ENCODE peak calls at places on chromosomes 7 and 10, in nine cellular contexts. One of them, this sample, is unnamed.

GRCh38 chr7:155862088-155862487 is 49.8 kb upstream of the SHH start:
- DNase-seq in lung: no peak
- DNase-seq in effector memory CD4-positive, alpha-beta T cell: no peak
- DNase-seq in BE2C: no peak
- DNase-seq in CD8-positive, alpha-beta T cell: no peak
- DNase-seq in IMR-90: no peak
- DNase-seq in osteoblast: no peak
- DNase-seq in adrenal gland: no peak
- DNase-seq in PC-3: peak; percentile 87
- DNase-seq in this sample: no peak

GRCh38 chr10:61830846-61831273 is 70.6 kb upstream of the ARID5B start:
- DNase-seq in lung: no peak
- DNase-seq in effector memory CD4-positive, alpha-beta T cell: no peak
- DNase-seq in BE2C: no peak
- DNase-seq in CD8-positive, alpha-beta T cell: no peak
- DNase-seq in IMR-90: no peak
- DNase-seq in osteoblast: no peak
- DNase-seq in adrenal gland: no peak
- DNase-seq in PC-3: no peak
- DNase-seq in this sample: no peak

GRCh38 chr7:105656922-105657521 is 75.7 kb upstream of the EFCAB10 start:
- DNase-seq in lung: no peak
- DNase-seq in effector memory CD4-positive, alpha-beta T cell: peak; percentile 48
- DNase-seq in BE2C: peak; percentile 67
- DNase-seq in CD8-positive, alpha-beta T cell: peak; percentile 77
- DNase-seq in IMR-90: no peak
- DNase-seq in osteoblast: no peak
- DNase-seq in adrenal gland: peak; percentile 49
- DNase-seq in PC-3: peak; percentile 70
- DNase-seq in this sample: peak; percentile 78

GRCh38 chr7:98617051-98617959 is at the start of gene NPTX2:
- DNase-seq in lung: no peak
- DNase-seq in effector memory CD4-positive, alpha-beta T cell: no peak
- DNase-seq in BE2C: peak; percentile 75
- DNase-seq in CD8-positive, alpha-beta T cell: no peak
- DNase-seq in IMR-90: no peak
- DNase-seq in osteoblast: peak; percentile 89
- DNase-seq in adrenal gland: peak; percentile 86
- DNase-seq in PC-3: no peak
- DNase-seq in this sample: no peak

GRCh38 chr10:25999295-25999981 is 65.4 kb downstream of the MYO3A start:
- DNase-seq in lung: no peak
- DNase-seq in effector memory CD4-positive, alpha-beta T cell: no peak
- DNase-seq in BE2C: no peak
- DNase-seq in CD8-positive, alpha-beta T cell: no peak
- DNase-seq in IMR-90: no peak
- DNase-seq in osteoblast: peak; percentile 25
- DNase-seq in adrenal gland: no peak
- DNase-seq in PC-3: no peak
- DNase-seq in this sample: no peak

GRCh38 chr10:25869609-25870008 is 64.4 kb upstream of the MYO3A start:
- DNase-seq in lung: no peak
- DNase-seq in effector memory CD4-positive, alpha-beta T cell: no peak
- DNase-seq in BE2C: no peak
- DNase-seq in CD8-positive, alpha-beta T cell: no peak
- DNase-seq in IMR-90: no peak
- DNase-seq in osteoblast: peak; percentile 60
- DNase-seq in adrenal gland: no peak
- DNase-seq in PC-3: no peak
- DNase-seq in this sample: no peak

GRCh38 chr10:70886921-70887665 is 1.3 kb downstream of the PCBD1 start:
- DNase-seq in lung: no peak
- DNase-seq in effector memory CD4-positive, alpha-beta T cell: no peak
- DNase-seq in BE2C: no peak
- DNase-seq in CD8-positive, alpha-beta T cell: no peak
- DNase-seq in IMR-90: no peak
- DNase-seq in osteoblast: peak; percentile 51
- DNase-seq in adrenal gland: peak; percentile 23
- DNase-seq in PC-3: no peak
- DNase-seq in this sample: no peak

GRCh38 chr7:139046143-139046542 is 10.3 kb upstream of the ZC3HAV1L start:
- DNase-seq in lung: no peak
- DNase-seq in effector memory CD4-positive, alpha-beta T cell: no peak
- DNase-seq in BE2C: no peak
- DNase-seq in CD8-positive, alpha-beta T cell: no peak
- DNase-seq in IMR-90: no peak
- DNase-seq in osteoblast: no peak
- DNase-seq in adrenal gland: no peak
- DNase-seq in PC-3: no peak
- DNase-seq in this sample: no peak

GRCh38 chr10:101624526-101625102 is 36.5 kb downstream of the DPCD start:
- DNase-seq in lung: no peak
- DNase-seq in effector memory CD4-positive, alpha-beta T cell: no peak
- DNase-seq in BE2C: no peak
- DNase-seq in CD8-positive, alpha-beta T cell: no peak
- DNase-seq in IMR-90: no peak
- DNase-seq in osteoblast: no peak
- DNase-seq in adrenal gland: no peak
- DNase-seq in PC-3: no peak
- DNase-seq in this sample: no peak

GRCh38 chr10:123348721-123349120 is 194.5 kb downstream of the BUB3 start:
- DNase-seq in lung: no peak
- DNase-seq in effector memory CD4-positive, alpha-beta T cell: no peak
- DNase-seq in BE2C: peak; percentile 56
- DNase-seq in CD8-positive, alpha-beta T cell: no peak
- DNase-seq in IMR-90: no peak
- DNase-seq in osteoblast: no peak
- DNase-seq in adrenal gland: no peak
- DNase-seq in PC-3: no peak
- DNase-seq in this sample: no peak

GRCh38 chr10:97685395-97685958 is 1.6 kb downstream of the AVPI1 start:
- DNase-seq in lung: no peak
- DNase-seq in effector memory CD4-positive, alpha-beta T cell: no peak
- DNase-seq in BE2C: peak; percentile 57
- DNase-seq in CD8-positive, alpha-beta T cell: no peak
- DNase-seq in IMR-90: peak; percentile 58
- DNase-seq in osteoblast: peak; percentile 90
- DNase-seq in adrenal gland: peak; percentile 41
- DNase-seq in PC-3: peak; percentile 27
- DNase-seq in this sample: no peak

GRCh38 chr10:119309423-119309770 is 102.0 kb downstream of the GRK5 start:
- DNase-seq in lung: no peak
- DNase-seq in effector memory CD4-positive, alpha-beta T cell: no peak
- DNase-seq in BE2C: no peak
- DNase-seq in CD8-positive, alpha-beta T cell: no peak
- DNase-seq in IMR-90: no peak
- DNase-seq in osteoblast: no peak
- DNase-seq in adrenal gland: no peak
- DNase-seq in PC-3: no peak
- DNase-seq in this sample: no peak

GRCh38 chr7:84123903-84124573 is 70.6 kb downstream of the SEMA3A start:
- DNase-seq in lung: no peak
- DNase-seq in effector memory CD4-positive, alpha-beta T cell: no peak
- DNase-seq in BE2C: no peak
- DNase-seq in CD8-positive, alpha-beta T cell: no peak
- DNase-seq in IMR-90: peak; percentile 79
- DNase-seq in osteoblast: no peak
- DNase-seq in adrenal gland: no peak
- DNase-seq in PC-3: peak; percentile 21
- DNase-seq in this sample: no peak

GRCh38 chr10:133258066-133258817 is 18.4 kb downstream of the ADAM8 start:
- DNase-seq in lung: peak; percentile 69
- DNase-seq in effector memory CD4-positive, alpha-beta T cell: no peak
- DNase-seq in BE2C: no peak
- DNase-seq in CD8-positive, alpha-beta T cell: peak; percentile 67
- DNase-seq in IMR-90: no peak
- DNase-seq in osteoblast: no peak
- DNase-seq in adrenal gland: no peak
- DNase-seq in PC-3: peak; percentile 65
- DNase-seq in this sample: no peak

GRCh38 chr10:88992945-88993537 is 2.4 kb downstream of the FAS start:
- DNase-seq in lung: no peak
- DNase-seq in effector memory CD4-positive, alpha-beta T cell: no peak
- DNase-seq in BE2C: no peak
- DNase-seq in CD8-positive, alpha-beta T cell: no peak
- DNase-seq in IMR-90: peak; percentile 54
- DNase-seq in osteoblast: no peak
- DNase-seq in adrenal gland: no peak
- DNase-seq in PC-3: peak; percentile 31
- DNase-seq in this sample: no peak

GRCh38 chr10:103231047-103231551 is 14.6 kb upstream of the RPEL1 start:
- DNase-seq in lung: peak; percentile 50
- DNase-seq in effector memory CD4-positive, alpha-beta T cell: no peak
- DNase-seq in BE2C: no peak
- DNase-seq in CD8-positive, alpha-beta T cell: no peak
- DNase-seq in IMR-90: peak; percentile 97
- DNase-seq in osteoblast: peak; percentile 90
- DNase-seq in adrenal gland: no peak
- DNase-seq in PC-3: peak; percentile 94
- DNase-seq in this sample: no peak

GRCh38 chr10:90921906-90922305 is 1.0 kb upstream of the ANKRD1 start:
- DNase-seq in lung: no peak
- DNase-seq in effector memory CD4-positive, alpha-beta T cell: no peak
- DNase-seq in BE2C: no peak
- DNase-seq in CD8-positive, alpha-beta T cell: no peak
- DNase-seq in IMR-90: no peak
- DNase-seq in osteoblast: no peak
- DNase-seq in adrenal gland: no peak
- DNase-seq in PC-3: no peak
- DNase-seq in this sample: no peak

GRCh38 chr10:90924552-90924951 is 3.7 kb upstream of the ANKRD1 start:
- DNase-seq in lung: no peak
- DNase-seq in effector memory CD4-positive, alpha-beta T cell: no peak
- DNase-seq in BE2C: no peak
- DNase-seq in CD8-positive, alpha-beta T cell: no peak
- DNase-seq in IMR-90: no peak
- DNase-seq in osteoblast: no peak
- DNase-seq in adrenal gland: no peak
- DNase-seq in PC-3: no peak
- DNase-seq in this sample: no peak

GRCh38 chr10:90925078-90926029 is 4.5 kb upstream of the ANKRD1 start:
- DNase-seq in lung: no peak
- DNase-seq in effector memory CD4-positive, alpha-beta T cell: no peak
- DNase-seq in BE2C: no peak
- DNase-seq in CD8-positive, alpha-beta T cell: no peak
- DNase-seq in IMR-90: no peak
- DNase-seq in osteoblast: no peak
- DNase-seq in adrenal gland: no peak
- DNase-seq in PC-3: no peak
- DNase-seq in this sample: no peak

GRCh38 chr10:90920986-90921643 is at the start of gene ANKRD1:
- DNase-seq in lung: no peak
- DNase-seq in effector memory CD4-positive, alpha-beta T cell: no peak
- DNase-seq in BE2C: no peak
- DNase-seq in CD8-positive, alpha-beta T cell: no peak
- DNase-seq in IMR-90: peak; percentile 87
- DNase-seq in osteoblast: peak; percentile 75
- DNase-seq in adrenal gland: no peak
- DNase-seq in PC-3: peak; percentile 93
- DNase-seq in this sample: no peak

GRCh38 chr10:90923111-90923731 is 2.3 kb upstream of the ANKRD1 start:
- DNase-seq in lung: no peak
- DNase-seq in effector memory CD4-positive, alpha-beta T cell: no peak
- DNase-seq in BE2C: no peak
- DNase-seq in CD8-positive, alpha-beta T cell: no peak
- DNase-seq in IMR-90: no peak
- DNase-seq in osteoblast: no peak
- DNase-seq in adrenal gland: no peak
- DNase-seq in PC-3: no peak
- DNase-seq in this sample: no peak
- H3K9me3 ChIP-seq in lung: no peaks in the 10 kb centered on the region
- H3K9me3 ChIP-seq in effector memory CD4-positive, alpha-beta T cell: no peaks in the 10 kb centered on the region
- H3K9me3 ChIP-seq in BE2C: no peaks in the 10 kb centered on the region
- H3K9me3 ChIP-seq in CD8-positive, alpha-beta T cell: no peaks in the 10 kb centered on the region
- H3K9me3 ChIP-seq in IMR-90: no peaks in the 10 kb centered on the region
- H3K9me3 ChIP-seq in osteoblast: no peaks in the 10 kb centered on the region
- H3K9me3 ChIP-seq in adrenal gland: no peaks in the 10 kb centered on the region
- H3K9me3 ChIP-seq in PC-3: no peaks in the 10 kb centered on the region
- H3K9me3 ChIP-seq in this sample: no peaks in the 10 kb centered on the region

GRCh38 chr7:14398531-14398930 is 409.1 kb upstream of the ETV1 start:
- DNase-seq in lung: no peak
- DNase-seq in effector memory CD4-positive, alpha-beta T cell: no peak
- DNase-seq in BE2C: no peak
- DNase-seq in CD8-positive, alpha-beta T cell: no peak
- DNase-seq in IMR-90: no peak
- DNase-seq in osteoblast: no peak
- DNase-seq in adrenal gland: no peak
- DNase-seq in PC-3: no peak
- DNase-seq in this sample: no peak
- H3K9me3 ChIP-seq in lung: no peaks in the 10 kb centered on the region
- H3K9me3 ChIP-seq in effector memory CD4-positive, alpha-beta T cell: no peaks in the 10 kb centered on the region
- H3K9me3 ChIP-seq in BE2C: peaks cover 4% of the 10 kb centered on the region
- H3K9me3 ChIP-seq in CD8-positive, alpha-beta T cell: no peaks in the 10 kb centered on the region
- H3K9me3 ChIP-seq in IMR-90: no peaks in the 10 kb centered on the region
- H3K9me3 ChIP-seq in osteoblast: no peaks in the 10 kb centered on the region
- H3K9me3 ChIP-seq in adrenal gland: no peaks in the 10 kb centered on the region
- H3K9me3 ChIP-seq in PC-3: no peaks in the 10 kb centered on the region
- H3K9me3 ChIP-seq in this sample: no peaks in the 10 kb centered on the region

GRCh38 chr7:41565655-41566054 is 137.2 kb downstream of the INHBA start:
- DNase-seq in lung: no peak
- DNase-seq in effector memory CD4-positive, alpha-beta T cell: no peak
- DNase-seq in BE2C: no peak
- DNase-seq in CD8-positive, alpha-beta T cell: no peak
- DNase-seq in IMR-90: no peak
- DNase-seq in osteoblast: no peak
- DNase-seq in adrenal gland: no peak
- DNase-seq in PC-3: no peak
- DNase-seq in this sample: no peak
- H3K9me3 ChIP-seq in lung: no peaks in the 10 kb centered on the region
- H3K9me3 ChIP-seq in effector memory CD4-positive, alpha-beta T cell: no peaks in the 10 kb centered on the region
- H3K9me3 ChIP-seq in BE2C: no peaks in the 10 kb centered on the region
- H3K9me3 ChIP-seq in CD8-positive, alpha-beta T cell: no peaks in the 10 kb centered on the region
- H3K9me3 ChIP-seq in IMR-90: no peaks in the 10 kb centered on the region
- H3K9me3 ChIP-seq in osteoblast: no peaks in the 10 kb centered on the region
- H3K9me3 ChIP-seq in adrenal gland: no peaks in the 10 kb centered on the region
- H3K9me3 ChIP-seq in PC-3: no peaks in the 10 kb centered on the region
- H3K9me3 ChIP-seq in this sample: no peaks in the 10 kb centered on the region

GRCh38 chr7:157964016-157964415 is 623.6 kb downstream of the PTPRN2 start:
- DNase-seq in lung: no peak
- DNase-seq in effector memory CD4-positive, alpha-beta T cell: no peak
- DNase-seq in BE2C: no peak
- DNase-seq in CD8-positive, alpha-beta T cell: no peak
- DNase-seq in IMR-90: no peak
- DNase-seq in osteoblast: no peak
- DNase-seq in adrenal gland: no peak
- DNase-seq in PC-3: no peak
- DNase-seq in this sample: no peak
- H3K9me3 ChIP-seq in lung: no peaks in the 10 kb centered on the region
- H3K9me3 ChIP-seq in effector memory CD4-positive, alpha-beta T cell: peaks cover 4% of the 10 kb centered on the region
- H3K9me3 ChIP-seq in BE2C: no peaks in the 10 kb centered on the region
- H3K9me3 ChIP-seq in CD8-positive, alpha-beta T cell: no peaks in the 10 kb centered on the region
- H3K9me3 ChIP-seq in IMR-90: peaks cover 32% of the 10 kb centered on the region
- H3K9me3 ChIP-seq in osteoblast: no peaks in the 10 kb centered on the region
- H3K9me3 ChIP-seq in adrenal gland: no peaks in the 10 kb centered on the region
- H3K9me3 ChIP-seq in PC-3: no peaks in the 10 kb centered on the region
- H3K9me3 ChIP-seq in this sample: no peaks in the 10 kb centered on the region

GRCh38 chr10:49756641-49757040 is 5.5 kb downstream of the OGDHL start:
- DNase-seq in lung: no peak
- DNase-seq in effector memory CD4-positive, alpha-beta T cell: no peak
- DNase-seq in BE2C: no peak
- DNase-seq in CD8-positive, alpha-beta T cell: no peak
- DNase-seq in IMR-90: no peak
- DNase-seq in osteoblast: no peak
- DNase-seq in adrenal gland: no peak
- DNase-seq in PC-3: no peak
- DNase-seq in this sample: no peak
- H3K9me3 ChIP-seq in lung: no peaks in the 10 kb centered on the region
- H3K9me3 ChIP-seq in effector memory CD4-positive, alpha-beta T cell: no peaks in the 10 kb centered on the region
- H3K9me3 ChIP-seq in BE2C: no peaks in the 10 kb centered on the region
- H3K9me3 ChIP-seq in CD8-positive, alpha-beta T cell: no peaks in the 10 kb centered on the region
- H3K9me3 ChIP-seq in IMR-90: no peaks in the 10 kb centered on the region
- H3K9me3 ChIP-seq in osteoblast: no peaks in the 10 kb centered on the region
- H3K9me3 ChIP-seq in adrenal gland: no peaks in the 10 kb centered on the region
- H3K9me3 ChIP-seq in PC-3: no peaks in the 10 kb centered on the region
- H3K9me3 ChIP-seq in this sample: no peaks in the 10 kb centered on the region

GRCh38 chr7:111942450-111943081 is 263.6 kb downstream of the DOCK4 start:
- DNase-seq in lung: no peak
- DNase-seq in effector memory CD4-positive, alpha-beta T cell: no peak
- DNase-seq in BE2C: no peak
- DNase-seq in CD8-positive, alpha-beta T cell: no peak
- DNase-seq in IMR-90: no peak
- DNase-seq in osteoblast: no peak
- DNase-seq in adrenal gland: no peak
- DNase-seq in PC-3: no peak
- DNase-seq in this sample: no peak
- H3K9me3 ChIP-seq in lung: peaks cover 8% of the 10 kb centered on the region
- H3K9me3 ChIP-seq in effector memory CD4-positive, alpha-beta T cell: peaks cover 11% of the 10 kb centered on the region
- H3K9me3 ChIP-seq in BE2C: no peaks in the 10 kb centered on the region
- H3K9me3 ChIP-seq in CD8-positive, alpha-beta T cell: no peaks in the 10 kb centered on the region
- H3K9me3 ChIP-seq in IMR-90: peaks cover 8% of the 10 kb centered on the region
- H3K9me3 ChIP-seq in osteoblast: peaks cover 11% of the 10 kb centered on the region
- H3K9me3 ChIP-seq in adrenal gland: peaks cover 6% of the 10 kb centered on the region
- H3K9me3 ChIP-seq in PC-3: peaks cover 33% of the 10 kb centered on the region
- H3K9me3 ChIP-seq in this sample: no peaks in the 10 kb centered on the region